ENCODE peak calls at places on chromosome 2, in ten cellular contexts. L is right cardiac atrium; X is aorta; N is lower lobe of right lung; V is foreskin keratinocyte; W is CD8-positive, alpha-beta T cell; K is tibial nerve; D is psoas muscle; B is MM.1S; E is endothelial cell of umbilical vein. M is an unnamed sample.
A peak's percentile ranks its signal among the peaks of the same experiment; 100 is the strongest.

GRCh38 chr2:144356402-144356801 is 163.5 kb downstream of the ZEB2 start:
- DNase-seq in X (no peak), V (no peak), N (no peak), L (no peak), D (no peak), K (no peak), E (no peak), B (no peak), W (no peak), M (no peak)

GRCh38 chr2:13819896-13820295 is 812.6 kb upstream of the LRATD1 start:
- DNase-seq in L (no peak), B (no peak), X (no peak), V (no peak), E (no peak), D (no peak), K (no peak), N (no peak), W (no peak), M (no peak)

GRCh38 chr2:30180230-30180629 is 33.4 kb downstream of the YPEL5 start:
- DNase-seq in B (no peak), W (no peak), K (no peak), V (no peak), E (no peak), X (peak; percentile 52), D (no peak), N (no peak), L (peak; percentile 91), M (no peak)

GRCh38 chr2:168643979-168644378 is 158.5 kb upstream of the NOSTRIN start:
- DNase-seq in E (no peak), N (no peak), L (no peak), V (no peak), K (no peak), W (no peak), B (no peak), X (no peak), D (no peak), M (no peak)

GRCh38 chr2:231399853-231400667 is 4.5 kb downstream of the B3GNT7 start:
- DNase-seq in N (no peak), V (no peak), D (peak; percentile 70), L (peak; percentile 79), B (no peak), X (peak; percentile 74), E (peak; percentile 26), K (no peak), W (no peak), M (peak; percentile 78)

GRCh38 chr2:178273787-178274360 is 79.6 kb downstream of the OSBPL6 start:
- DNase-seq in X (no peak), N (no peak), B (no peak), L (no peak), K (no peak), D (no peak), W (no peak), E (peak; percentile 67), V (no peak), M (no peak)

GRCh38 chr2:5799348-5799747 is 107.2 kb downstream of the SOX11 start:
- DNase-seq in N (no peak), E (no peak), W (no peak), X (no peak), B (no peak), V (no peak), D (no peak), K (no peak), L (no peak), M (no peak)

GRCh38 chr2:26605969-26606846 is 35.0 kb downstream of the CIB4 start:
- DNase-seq in X (no peak), E (no peak), V (no peak), D (no peak), L (no peak), N (no peak), B (no peak), W (no peak), K (no peak), M (no peak)

GRCh38 chr2:129765326-129766158 is 213.9 kb upstream of the RAB6C start:
- DNase-seq in N (no peak), L (no peak), W (no peak), K (no peak), X (no peak), E (no peak), V (no peak), D (no peak), B (no peak), M (no peak)

GRCh38 chr2:202934456-202934855 is 22.4 kb downstream of the CARF start:
- DNase-seq in E (no peak), L (no peak), X (no peak), W (no peak), N (no peak), D (no peak), K (no peak), B (no peak), V (no peak), M (no peak)

GRCh38 chr2:176189666-176190641 is 1.5 kb downstream of the HOXD1 start:
- DNase-seq in N (no peak), K (no peak), D (no peak), W (no peak), V (no peak), B (no peak), L (peak; percentile 35), X (no peak), E (peak; percentile 31), M (no peak)

GRCh38 chr2:66317268-66317899 is 117.5 kb upstream of the MEIS1 start:
- DNase-seq in X (no peak), B (no peak), W (no peak), E (no peak), L (no peak), D (no peak), K (no peak), V (no peak), N (no peak), M (no peak)

GRCh38 chr2:215684448-215685217 is 248.8 kb upstream of the FN1 start:
- DNase-seq in L (no peak), X (no peak), V (peak; percentile 68), W (no peak), D (no peak), E (no peak), K (no peak), N (no peak), B (no peak), M (no peak)

GRCh38 chr2:29487967-29488550 is 372.8 kb downstream of the CLIP4 start:
- DNase-seq in X (no peak), L (no peak), K (no peak), D (no peak), N (no peak), V (no peak), B (no peak), E (no peak), W (no peak), M (no peak)

GRCh38 chr2:127576433-127577207 is 41.1 kb downstream of the MYO7B start:
- DNase-seq in K (peak; percentile 13), X (peak; percentile 90), V (no peak), L (peak; percentile 95), E (no peak), D (peak; percentile 96), N (no peak), W (no peak), B (no peak), M (no peak)

GRCh38 chr2:110678457-110679336 is 834 bp upstream of the BUB1 start:
- DNase-seq in L (peak; percentile 64), N (peak; percentile 50), K (peak; percentile 8), D (no peak), X (peak; percentile 43), V (no peak), W (peak; percentile 16), E (peak; percentile 50), B (peak; percentile 42), M (peak; percentile 25)

GRCh38 chr2:21392660-21393059 is 268.9 kb downstream of the TDRD15 start:
- DNase-seq in W (no peak), D (no peak), N (no peak), X (no peak), V (no peak), L (no peak), E (no peak), B (no peak), K (no peak), M (no peak)

GRCh38 chr2:224882291-224883171 is 159.7 kb downstream of the DOCK10 start:
- DNase-seq in N (no peak), X (no peak), D (no peak), W (no peak), K (no peak), B (no peak), L (no peak), V (peak; percentile 72), E (peak; percentile 82), M (no peak)

GRCh38 chr2:1708476-1709334 is 35.6 kb downstream of the PXDN start:
- DNase-seq in X (peak; percentile 29), E (no peak), L (peak; percentile 81), N (no peak), V (peak; percentile 61), D (no peak), B (no peak), W (no peak), K (no peak), M (no peak)
- H3K27ac ChIP-seq in X (peak overlapping the region; percentile 4), E (peak overlapping the region; percentile 71), L (peak overlapping the region; percentile 76), N (peak overlapping the region; percentile 61), V (peak overlapping the region; percentile 98), D (peak overlapping the region; percentile 61), B (no peak overlapping the region), W (no peak overlapping the region), K (no peak overlapping the region), M (no peak overlapping the region)

DNA sequence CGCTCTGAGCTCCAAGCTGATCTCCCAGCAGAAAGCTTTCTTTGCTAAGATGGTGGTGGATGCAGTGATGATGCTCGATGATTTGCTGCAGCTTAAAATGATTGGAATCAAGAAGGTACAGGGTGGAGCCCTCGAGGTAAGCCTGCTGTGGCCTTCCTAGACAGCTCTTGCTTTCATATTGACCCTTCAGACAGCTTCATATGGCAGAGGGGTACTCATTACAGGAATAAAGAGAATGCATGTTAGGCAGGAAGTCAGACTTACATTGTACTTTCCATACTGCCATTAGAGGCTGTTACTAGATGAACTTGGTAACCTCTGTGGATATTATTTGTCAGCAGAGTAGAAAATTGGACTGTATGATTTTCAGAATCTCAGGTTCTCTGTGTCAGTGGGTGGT is 10.5 kb downstream of the CCT7 start:
- DNase-seq in D (no peak), W (no peak), L (no peak), V (no peak), K (no peak), N (no peak), E (no peak), B (no peak), X (no peak), M (no peak)
- H3K27ac ChIP-seq in D (no peak overlapping the region), W (no peak overlapping the region), L (no peak overlapping the region), V (no peak overlapping the region), K (no peak overlapping the region), N (no peak overlapping the region), E (no peak overlapping the region), B (no peak overlapping the region), X (no peak overlapping the region), M (no peak overlapping the region)

GRCh38 chr2:237298323-237299118 is 115.4 kb downstream of the COL6A3 start:
- DNase-seq in N (peak; percentile 62), L (no peak), B (no peak), D (no peak), X (no peak), E (no peak), K (no peak), V (peak; percentile 98), W (no peak), M (no peak)
- H3K27ac ChIP-seq in N (peak overlapping the region; percentile 15), L (no peak overlapping the region), B (no peak overlapping the region), D (peak overlapping the region; percentile 65), X (no peak overlapping the region), E (no peak overlapping the region), K (no peak overlapping the region), V (peak overlapping the region; percentile 33), W (no peak overlapping the region), M (no peak overlapping the region)

DNA sequence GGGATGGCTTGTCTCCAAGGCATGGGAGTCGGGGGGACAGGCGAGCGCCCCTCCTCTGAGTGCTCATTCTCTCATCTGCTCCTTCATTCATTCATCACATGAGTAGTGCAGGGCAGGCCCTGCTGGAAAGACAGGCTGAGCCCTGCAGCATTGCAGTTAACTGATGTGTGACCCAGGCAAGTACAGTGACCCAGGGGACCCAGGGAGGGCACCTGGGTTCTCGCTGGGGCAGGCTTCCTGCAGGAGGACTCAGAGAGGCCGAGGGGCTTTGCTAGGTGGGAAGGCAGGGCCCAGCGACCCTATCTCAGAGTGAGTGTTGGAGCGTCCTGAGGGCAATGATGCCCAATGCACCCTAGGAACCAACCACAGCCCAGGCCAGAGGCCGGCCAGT is 30.6 kb downstream of the HJURP start:
- DNase-seq in L (no peak), V (no peak), K (no peak), E (no peak), B (no peak), X (peak; percentile 35), W (no peak), N (peak; percentile 32), D (no peak), M (no peak)
- H3K27ac ChIP-seq in L (no peak overlapping the region), V (no peak overlapping the region), K (no peak overlapping the region), E (no peak overlapping the region), B (no peak overlapping the region), X (no peak overlapping the region), W (no peak overlapping the region), N (no peak overlapping the region), D (no peak overlapping the region), M (no peak overlapping the region)